ENCODE peak calls at places on chromosomes 1 and 21, in eight cellular contexts. One of them, this sample, is unnamed.

GRCh38 chr1:147897789-147898188 is 4.8 kb upstream of the GJA8 start:
- ATAC-seq in HCT116: no peak
- ATAC-seq in HepG2: no peak
- ATAC-seq in K562: no peak
- ATAC-seq in upper lobe of left lung: no peak
- ATAC-seq in Panc1: no peak
- ATAC-seq in GM23338: no peak
- ATAC-seq in GM12878: no peak
- ATAC-seq in this sample: no peak

GRCh38 chr1:66589326-66589725 is 55.4 kb downstream of the SGIP1 start:
- ATAC-seq in upper lobe of left lung: no peak
- ATAC-seq in K562: no peak
- ATAC-seq in GM23338: no peak
- ATAC-seq in GM12878: no peak
- ATAC-seq in HepG2: no peak
- ATAC-seq in HCT116: no peak
- ATAC-seq in Panc1: no peak
- ATAC-seq in this sample: no peak

GRCh38 chr1:94048413-94049164 is 72.4 kb downstream of the ABCA4 start:
- ATAC-seq in upper lobe of left lung: no peak
- ATAC-seq in K562: no peak
- ATAC-seq in Panc1: no peak
- ATAC-seq in HCT116: no peak
- ATAC-seq in GM23338: peak; percentile 51
- ATAC-seq in GM12878: no peak
- ATAC-seq in HepG2: peak; percentile 65
- ATAC-seq in this sample: peak; percentile 10

GRCh38 chr1:107776898-107777663 is 187.9 kb downstream of the VAV3 start:
- ATAC-seq in GM12878: peak; percentile 95
- ATAC-seq in GM23338: no peak
- ATAC-seq in upper lobe of left lung: no peak
- ATAC-seq in Panc1: no peak
- ATAC-seq in HCT116: no peak
- ATAC-seq in K562: no peak
- ATAC-seq in HepG2: no peak
- ATAC-seq in this sample: no peak

GRCh38 chr1:10007161-10007560 is 10.1 kb downstream of the RBP7 start:
- ATAC-seq in Panc1: no peak
- ATAC-seq in K562: no peak
- ATAC-seq in GM12878: no peak
- ATAC-seq in GM23338: no peak
- ATAC-seq in upper lobe of left lung: no peak
- ATAC-seq in HCT116: no peak
- ATAC-seq in HepG2: no peak
- ATAC-seq in this sample: no peak

GRCh38 chr1:228089520-228090380 is 7.2 kb downstream of the ARF1 start:
- ATAC-seq in GM23338: no peak
- ATAC-seq in HepG2: no peak
- ATAC-seq in Panc1: no peak
- ATAC-seq in HCT116: no peak
- ATAC-seq in upper lobe of left lung: peak; percentile 20
- ATAC-seq in GM12878: peak; percentile 58
- ATAC-seq in K562: no peak
- ATAC-seq in this sample: no peak

GRCh38 chr1:3625151-3625907 is 514 bp downstream of the TPRG1L start:
- ATAC-seq in K562: peak; percentile 78
- ATAC-seq in GM23338: peak; percentile 10
- ATAC-seq in GM12878: peak; percentile 21
- ATAC-seq in HepG2: peak; percentile 75
- ATAC-seq in Panc1: peak; percentile 33
- ATAC-seq in upper lobe of left lung: no peak
- ATAC-seq in HCT116: peak; percentile 28
- ATAC-seq in this sample: peak; percentile 34

GRCh38 chr1:154859786-154860153 is 10.3 kb downstream of the KCNN3 start:
- ATAC-seq in upper lobe of left lung: peak; percentile 68
- ATAC-seq in K562: no peak
- ATAC-seq in Panc1: no peak
- ATAC-seq in HepG2: no peak
- ATAC-seq in HCT116: no peak
- ATAC-seq in GM23338: no peak
- ATAC-seq in GM12878: peak; percentile 66
- ATAC-seq in this sample: no peak

GRCh38 chr1:203291201-203292096 is 13.9 kb upstream of the BTG2 start:
- ATAC-seq in HCT116: no peak
- ATAC-seq in Panc1: no peak
- ATAC-seq in HepG2: peak; percentile 87
- ATAC-seq in GM12878: no peak
- ATAC-seq in upper lobe of left lung: peak; percentile 19
- ATAC-seq in K562: peak; percentile 31
- ATAC-seq in GM23338: no peak
- ATAC-seq in this sample: no peak
- H3K27ac ChIP-seq in HCT116: no peak overlapping the region
- H3K27ac ChIP-seq in Panc1: no peak overlapping the region
- H3K27ac ChIP-seq in HepG2: peak overlapping the region; percentile 32
- H3K27ac ChIP-seq in GM12878: peak overlapping the region; percentile 100
- H3K27ac ChIP-seq in upper lobe of left lung: peak overlapping the region; percentile 97
- H3K27ac ChIP-seq in K562: peak overlapping the region; percentile 4
- H3K27ac ChIP-seq in GM23338: peak overlapping the region; percentile 73
- H3K27ac ChIP-seq in this sample: peak overlapping the region; percentile 95

GRCh38 chr1:11692899-11693590 is 1.5 kb downstream of the DRAXIN start:
- ATAC-seq in HepG2: no peak
- ATAC-seq in Panc1: peak; percentile 52
- ATAC-seq in upper lobe of left lung: no peak
- ATAC-seq in HCT116: peak; percentile 57
- ATAC-seq in K562: peak; percentile 33
- ATAC-seq in GM23338: no peak
- ATAC-seq in GM12878: peak; percentile 53
- ATAC-seq in this sample: peak; percentile 40

GRCh38 chr1:11690669-11691301 is 725 bp upstream of the DRAXIN start:
- ATAC-seq in upper lobe of left lung: no peak
- ATAC-seq in GM12878: peak; percentile 22
- ATAC-seq in GM23338: peak; percentile 7
- ATAC-seq in Panc1: no peak
- ATAC-seq in HepG2: peak; percentile 41
- ATAC-seq in K562: peak; percentile 44
- ATAC-seq in HCT116: peak; percentile 59
- ATAC-seq in this sample: no peak

GRCh38 chr1:11691928-11692711 is 610 bp downstream of the DRAXIN start:
- ATAC-seq in GM12878: no peak
- ATAC-seq in upper lobe of left lung: no peak
- ATAC-seq in Panc1: no peak
- ATAC-seq in GM23338: peak; percentile 7
- ATAC-seq in HepG2: no peak
- ATAC-seq in K562: no peak
- ATAC-seq in HCT116: no peak
- ATAC-seq in this sample: no peak

GRCh38 chr1:11690132-11690668 is 1.3 kb upstream of the DRAXIN start:
- ATAC-seq in HepG2: no peak
- ATAC-seq in GM23338: no peak
- ATAC-seq in HCT116: peak; percentile 31
- ATAC-seq in upper lobe of left lung: no peak
- ATAC-seq in K562: peak; percentile 45
- ATAC-seq in Panc1: no peak
- ATAC-seq in GM12878: no peak
- ATAC-seq in this sample: no peak

DNA sequence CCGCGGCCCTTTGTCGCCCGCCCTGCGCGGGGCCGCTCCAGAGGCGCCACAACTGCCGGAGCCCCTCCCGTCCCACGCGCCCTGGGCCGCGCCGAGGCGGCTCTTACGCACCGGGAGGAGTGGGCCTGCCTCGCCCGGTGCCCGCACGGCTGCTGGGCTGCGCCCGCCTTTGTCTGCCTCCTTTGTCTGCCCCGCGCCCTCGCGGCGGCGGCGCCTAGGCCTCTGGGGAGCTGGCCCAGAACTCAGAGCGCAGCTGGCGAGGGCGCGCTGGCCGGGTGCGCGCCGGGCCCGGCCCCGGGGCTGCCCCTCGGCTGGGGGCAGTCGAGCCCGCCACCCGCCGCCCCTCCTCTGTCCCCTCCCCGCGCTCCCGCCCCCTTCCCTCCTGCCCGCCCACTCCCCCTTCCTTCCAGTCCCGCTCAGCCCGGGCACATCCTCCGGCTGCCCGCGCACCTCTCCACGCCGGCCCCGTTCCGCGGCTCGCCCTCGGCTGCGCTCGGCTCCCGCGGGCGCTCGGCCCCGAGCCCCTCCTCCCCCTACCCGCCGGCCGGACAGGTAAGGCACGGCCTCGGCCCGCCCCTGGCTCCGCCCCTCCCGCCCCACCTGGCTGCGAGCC is at the start of gene DRAXIN:
- ATAC-seq in K562: no peak
- ATAC-seq in GM12878: no peak
- ATAC-seq in upper lobe of left lung: no peak
- ATAC-seq in HCT116: peak; percentile 52
- ATAC-seq in GM23338: peak; percentile 70
- ATAC-seq in Panc1: peak; percentile 63
- ATAC-seq in HepG2: peak; percentile 23
- ATAC-seq in this sample: no peak
- TF ChIP-seq POLR2AphosphoS5 in K562: no peak
- TF ChIP-seq POLR2AphosphoS5 in GM12878: no peak
- TF ChIP-seq POLR2AphosphoS5 in upper lobe of left lung: no peak
- TF ChIP-seq POLR2AphosphoS5 in HCT116: no peak
- TF ChIP-seq POLR2AphosphoS5 in GM23338: peak; percentile 62
- TF ChIP-seq POLR2AphosphoS5 in Panc1: no peak
- TF ChIP-seq POLR2AphosphoS5 in HepG2: no peak
- TF ChIP-seq POLR2AphosphoS5 in this sample: no peak

DNA sequence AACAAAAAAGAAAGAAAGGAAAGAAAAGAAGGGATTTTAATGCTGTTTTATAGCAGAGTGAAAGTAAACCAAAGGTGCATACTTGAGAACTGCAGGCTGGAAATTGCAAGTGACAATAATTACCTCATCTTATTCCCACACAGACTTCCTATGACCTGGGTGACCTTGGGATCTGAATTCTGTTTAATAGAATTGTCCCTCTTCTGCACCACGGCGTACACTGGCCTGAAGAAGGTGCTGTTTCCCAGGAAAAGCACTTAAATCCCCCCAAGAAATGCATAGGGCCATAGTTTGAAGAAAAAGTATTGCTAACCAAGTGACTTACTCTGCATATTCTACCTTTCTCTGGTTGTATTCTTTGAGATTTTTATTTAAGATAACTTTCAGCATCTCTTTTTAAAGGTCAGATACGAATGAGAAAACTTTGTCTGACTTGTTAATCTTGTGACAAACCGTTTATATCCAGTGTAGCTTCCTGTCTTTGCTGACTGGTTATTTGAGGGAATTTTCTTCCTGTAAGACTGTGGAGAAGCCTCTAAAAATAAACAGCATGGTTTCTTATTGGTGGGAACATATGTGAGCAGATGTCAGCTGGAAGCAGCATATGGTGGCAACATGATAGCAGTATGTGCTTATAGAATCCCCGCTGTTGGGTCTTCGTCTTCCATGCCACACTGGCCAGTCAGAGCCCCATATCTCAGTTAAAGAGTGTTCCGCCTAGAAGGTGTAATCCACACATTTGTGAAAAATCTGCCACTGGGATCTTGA is 16.3 kb downstream of the TGFB2 start:
- ATAC-seq in upper lobe of left lung: no peak
- ATAC-seq in Panc1: peak; percentile 63
- ATAC-seq in GM12878: no peak
- ATAC-seq in GM23338: peak; percentile 73
- ATAC-seq in HCT116: peak; percentile 75
- ATAC-seq in HepG2: peak; percentile 92
- ATAC-seq in K562: peak; percentile 72
- ATAC-seq in this sample: no peak
- TF ChIP-seq CTCF in upper lobe of left lung: peak; percentile 26
- TF ChIP-seq CTCF in Panc1: peak; percentile 86
- TF ChIP-seq CTCF in GM12878: peak; percentile 17
- TF ChIP-seq CTCF in GM23338: peak; percentile 80
- TF ChIP-seq CTCF in HCT116: peak; percentile 53
- TF ChIP-seq CTCF in HepG2: peak; percentile 82
- TF ChIP-seq CTCF in K562: peak; percentile 46
- TF ChIP-seq CTCF in this sample: peak; percentile 26

GRCh38 chr21:46356494-46357334 is 32.8 kb downstream of the PCNT start:
- ATAC-seq in Panc1: no peak
- ATAC-seq in upper lobe of left lung: no peak
- ATAC-seq in GM12878: no peak
- ATAC-seq in HepG2: no peak
- ATAC-seq in K562: no peak
- ATAC-seq in GM23338: no peak
- ATAC-seq in HCT116: no peak
- ATAC-seq in this sample: no peak
- H3K27ac ChIP-seq in Panc1: no peak overlapping the region
- H3K27ac ChIP-seq in upper lobe of left lung: no peak overlapping the region
- H3K27ac ChIP-seq in GM12878: no peak overlapping the region
- H3K27ac ChIP-seq in HepG2: no peak overlapping the region
- H3K27ac ChIP-seq in K562: no peak overlapping the region
- H3K27ac ChIP-seq in GM23338: no peak overlapping the region
- H3K27ac ChIP-seq in HCT116: no peak overlapping the region
- H3K27ac ChIP-seq in this sample: no peak overlapping the region